ENCODE peak calls at places on chromosome 5, in eight cellular contexts. L is ELR; J is non-pigmented ciliary epithelial cell; G is body of pancreas; U is stimulated activated CD8-positive, alpha-beta memory T cell treated with anti-CD3 and anti-CD28 coated beads, Interleukin-4, amount 100 ng/mL, for 1 hour; X is CD8-positive, alpha-beta T cell; K is fibroblast of lung; V is SHP77. E is an unnamed sample.

GRCh38 chr5:174690256-174690655 is 34.1 kb upstream of the MSX2 start:
- DNase-seq in X (no peak), L (peak; percentile 4), G (no peak), K (peak; percentile 39), V (no peak), U (no peak), J (no peak), E (no peak)

GRCh38 chr5:134246771-134247329 is 21.0 kb upstream of the PPP2CA start:
- DNase-seq in J (no peak), G (no peak), V (no peak), L (peak; percentile 40), X (no peak), U (no peak), K (no peak), E (no peak)

GRCh38 chr5:37665889-37666288 is 174.0 kb downstream of the GDNF start:
- DNase-seq in G (peak; percentile 79), K (peak; percentile 18), V (peak; percentile 96), J (no peak), U (no peak), L (no peak), X (no peak), E (no peak)

GRCh38 chr5:167820266-167820988 is 471.0 kb upstream of the WWC1 start:
- DNase-seq in U (no peak), L (no peak), K (no peak), X (no peak), J (no peak), G (no peak), V (no peak), E (no peak)

GRCh38 chr5:82938901-82939300 is 138.3 kb downstream of the TMEM167A start:
- DNase-seq in V (no peak), K (no peak), U (no peak), X (no peak), J (no peak), L (no peak), G (no peak), E (no peak)

GRCh38 chr5:9613360-9613759 is 16.8 kb downstream of the TAS2R1 start:
- DNase-seq in L (no peak), U (no peak), X (no peak), K (no peak), J (no peak), G (no peak), V (no peak), E (no peak)

GRCh38 chr5:150409638-150410523 is 2.8 kb downstream of the CD74 start:
- DNase-seq in J (peak; percentile 63), X (peak; percentile 35), U (no peak), G (peak; percentile 78), K (peak; percentile 86), V (peak; percentile 86), L (peak; percentile 90), E (peak; percentile 47)

GRCh38 chr5:142201471-142201887 is 92.9 kb downstream of the NDFIP1 start:
- DNase-seq in J (peak; percentile 97), X (no peak), V (no peak), U (no peak), G (no peak), L (peak; percentile 100), K (peak; percentile 94), E (no peak)

GRCh38 chr5:132082329-132083023 is 8.9 kb downstream of the CSF2 start:
- DNase-seq in X (no peak), L (no peak), V (no peak), J (no peak), K (no peak), U (no peak), G (no peak), E (no peak)

GRCh38 chr5:84290161-84290560 is 94.5 kb downstream of the EDIL3 start:
- DNase-seq in J (no peak), U (no peak), K (no peak), V (no peak), G (no peak), L (peak; percentile 39), X (no peak), E (no peak)

GRCh38 chr5:6736524-6737042 is 23.4 kb downstream of the TENT4A start:
- DNase-seq in X (no peak), U (no peak), J (no peak), G (no peak), K (no peak), V (no peak), L (no peak), E (no peak)

GRCh38 chr5:23411200-23411599 is 96.2 kb upstream of the PRDM9 start:
- DNase-seq in K (no peak), V (no peak), G (no peak), X (no peak), U (no peak), J (no peak), L (no peak), E (no peak)

GRCh38 chr5:153159611-153160010 is 330.9 kb upstream of the GRIA1 start:
- DNase-seq in X (no peak), K (peak; percentile 10), V (no peak), U (no peak), J (peak; percentile 40), G (no peak), L (peak; percentile 71), E (no peak)